ENCODE peak calls at places on chromosomes 4 and X, in seven cellular contexts. B is HT1080, E is NCI-H1092 treated with DMSO at 0.1 percent for 48 hours, X is LHCN-M2, Y is 8988T, K is EL, D is iris pigment epithelial cell. Z is an unnamed sample.

GRCh38 chrX:134520860-134521390 is 61.0 kb downstream of the HPRT1 start:
- DNase-seq in B (peak; percentile 77), E (peak; percentile 72), X (peak; percentile 63), Y (no peak), K (peak; percentile 72), D (peak; percentile 69), Z (peak; percentile 29)

GRCh38 chrX:150364347-150365050 is 1.4 kb downstream of the MAMLD1 start:
- DNase-seq in B (no peak), E (peak; percentile 49), X (no peak), Y (no peak), K (peak; percentile 19), D (peak; percentile 34), Z (no peak)

GRCh38 chr4:119299221-119300071 is 22.5 kb downstream of the FABP2 start:
- DNase-seq in B (peak; percentile 11), E (no peak), X (peak; percentile 56), Y (no peak), K (peak; percentile 23), D (peak; percentile 32), Z (peak; percentile 32)

GRCh38 chrX:51837926-51838325 is 55.5 kb upstream of the MAGED1 start:
- DNase-seq in B (no peak), E (peak; percentile 22), X (peak; percentile 2), Y (no peak), K (peak; percentile 2), D (peak; percentile 69), Z (peak; percentile 24)

GRCh38 chr4:21366312-21366711 is 582.3 kb downstream of the KCNIP4 start:
- DNase-seq in B (peak; percentile 22), E (no peak), X (no peak), Y (no peak), K (no peak), D (no peak), Z (no peak)

GRCh38 chr4:138540056-138540800 is 298.1 kb upstream of the SLC7A11 start:
- DNase-seq in B (no peak), E (no peak), X (no peak), Y (no peak), K (peak; percentile 78), D (peak; percentile 45), Z (no peak)

GRCh38 chrX:106874075-106874474 is 29.1 kb downstream of the RIPPLY1 start:
- DNase-seq in B (no peak), E (peak; percentile 9), X (peak; percentile 13), Y (no peak), K (peak; percentile 19), D (peak; percentile 37), Z (no peak)

GRCh38 chr4:72295966-72296557 is 264.3 kb downstream of the NPFFR2 start:
- DNase-seq in B (peak; percentile 56), E (peak; percentile 47), X (peak; percentile 44), Y (no peak), K (peak; percentile 55), D (peak; percentile 61), Z (peak; percentile 71)

GRCh38 chr4:866761-867390 is 40.9 kb upstream of the CPLX1 start:
- DNase-seq in B (no peak), E (no peak), X (no peak), Y (no peak), K (no peak), D (peak; percentile 48), Z (no peak)

GRCh38 chr4:151627491-151627890 is 133.3 kb downstream of the GATB start:
- DNase-seq in B (peak; percentile 73), E (no peak), X (peak; percentile 23), Y (no peak), K (peak; percentile 51), D (peak; percentile 14), Z (no peak)

GRCh38 chrX:46922601-46923000 is 10.4 kb downstream of the JADE3 start:
- DNase-seq in B (no peak), E (no peak), X (no peak), Y (no peak), K (peak; percentile 10), D (no peak), Z (no peak)

Z was measured in pons.